ENCODE peak calls at places on chromosomes 7 and 10, in four cellular contexts. H, I, E and R are unnamed samples.

GRCh38 chr7:107327986-107328569 is 141.8 kb upstream of the GPR22 start:
- DNase-seq in H (no peak), I (peak), E (no peak), R (no peak)

GRCh38 chr10:131174651-131175540 is 136.6 kb downstream of the TCERG1L start:
- DNase-seq in H (no peak), I (no peak), E (no peak), R (no peak)

GRCh38 chr7:142809671-142810070 is 38.9 kb downstream of the PRSS2 start:
- DNase-seq in H (no peak), I (no peak), E (no peak), R (no peak)

GRCh38 chr10:86349474-86349873 is 17.1 kb downstream of the GRID1 start:
- DNase-seq in H (no peak), I (no peak), E (no peak), R (no peak)

GRCh38 chr7:27156508-27156898 is at the start of gene HOXA7:
- DNase-seq in H (peak), I (peak), E (no peak), R (no peak)

GRCh38 chr10:80460399-80461207 is 6.5 kb downstream of the TSPAN14 start:
- DNase-seq in H (peak), I (no peak), E (peak), R (no peak)

GRCh38 chr7:29375641-29376562 is 181.3 kb downstream of the CHN2 start:
- DNase-seq in H (peak), I (no peak), E (peak), R (no peak)

GRCh38 chr10:132697568-132698200 is 88.3 kb downstream of the NKX6-2 start:
- DNase-seq in H (no peak), I (no peak), E (no peak), R (no peak)

GRCh38 chr7:28768577-28769147 is 189.5 kb downstream of the TRIL start:
- DNase-seq in H (no peak), I (no peak), E (no peak), R (peak)